ENCODE peak calls at places on chromosome 14, in ten cellular contexts. V is small intestine; U is PC-3; M is aorta; S is ovary; R is left ventricle myocardium inferior; N is heart left ventricle; Q is CD8-positive, alpha-beta memory T cell; A is fibroblast of lung; Y is H9. P is an unnamed sample. For H3K4me1, the result is how much of the 10 kb centered on the place peaks cover.

GRCh38 chr14:104363891-104364760 is 215.4 kb upstream of the C14orf180 start:
- DNase-seq in M (peak), A (no peak), U (no peak), Q (no peak), V (no peak), Y (no peak), R (no peak), N (peak), S (no peak), P (no peak)

GRCh38 chr14:77043177-77043983 is 14.9 kb upstream of the IRF2BPL start:
- DNase-seq in R (no peak), Q (peak), M (peak), U (peak), S (peak), A (peak), N (peak), Y (no peak), V (no peak), P (no peak)

GRCh38 chr14:78598046-78598652 is 428.0 kb downstream of the NRXN3 start:
- DNase-seq in A (peak), V (peak), Y (peak), S (peak), N (peak), Q (no peak), R (peak), M (no peak), U (peak), P (peak)

GRCh38 chr14:61174395-61175386 is 106.4 kb downstream of the TMEM30B start:
- DNase-seq in S (no peak), U (peak), M (no peak), N (no peak), Q (no peak), A (peak), R (no peak), V (no peak), Y (no peak), P (no peak)

GRCh38 chr14:78164226-78164853 is 5.8 kb upstream of the NRXN3 start:
- DNase-seq in N (no peak), M (no peak), S (no peak), V (peak), Y (peak), Q (no peak), A (no peak), U (peak), R (no peak), P (no peak)

GRCh38 chr14:96231731-96232130 is 24.3 kb upstream of the BDKRB1 start:
- DNase-seq in V (no peak), U (no peak), Y (no peak), Q (no peak), N (no peak), M (no peak), R (no peak), S (no peak), A (no peak), P (no peak)

GRCh38 chr14:30779210-30779609 is 95.1 kb upstream of the COCH start:
- DNase-seq in S (no peak), N (no peak), R (no peak), Y (no peak), Q (no peak), V (no peak), A (peak), M (no peak), U (peak), P (no peak)

GRCh38 chr14:103141117-103141796 is 18.0 kb downstream of the TNFAIP2 start:
- DNase-seq in M (no peak), Y (peak), N (no peak), Q (no peak), U (peak), A (peak), R (no peak), S (no peak), V (no peak), P (no peak)

GRCh38 chr14:50831704-50832130 is 755 bp upstream of the NIN start:
- DNase-seq in U (no peak), V (no peak), N (no peak), Q (no peak), Y (no peak), A (no peak), R (no peak), S (no peak), M (no peak), P (no peak)

GRCh38 chr14:85532981-85533820 is 3.3 kb downstream of the FLRT2 start:
- DNase-seq in N (peak), Q (no peak), V (no peak), M (peak), R (peak), Y (peak), S (peak), A (peak), U (peak), P (no peak)

GRCh38 chr14:93977790-93978581 is 1.6 kb upstream of the ASB2 start:
- DNase-seq in Q (peak), M (no peak), V (peak), Y (no peak), S (no peak), N (no peak), R (no peak), U (no peak), A (no peak), P (peak)

GRCh38 chr14:36426836-36427235 is 93.2 kb downstream of the NKX2-1 start:
- DNase-seq in N (no peak), R (no peak), A (no peak), Q (no peak), S (no peak), Y (no peak), V (no peak), M (no peak), U (no peak), P (no peak)

GRCh38 chr14:101624579-101624978 is 63.3 kb downstream of the DIO3 start:
- DNase-seq in U (no peak), Y (no peak), M (no peak), R (no peak), Q (no peak), A (no peak), V (no peak), S (no peak), N (no peak), P (no peak)

GRCh38 chr14:33938131-33938949 is 12.5 kb downstream of the EGLN3 start:
- DNase-seq in M (peak), A (no peak), U (peak), V (peak), N (peak), S (peak), R (peak), Q (no peak), Y (peak), P (no peak)

GRCh38 chr14:33934043-33934750 is 16.7 kb downstream of the EGLN3 start:
- DNase-seq in Q (no peak), R (no peak), V (no peak), N (no peak), A (no peak), S (no peak), U (peak), M (no peak), Y (no peak), P (no peak)

GRCh38 chr14:33933386-33933934 is 17.4 kb downstream of the EGLN3 start:
- DNase-seq in V (no peak), Q (no peak), A (no peak), N (no peak), R (no peak), S (no peak), M (no peak), U (no peak), Y (no peak), P (no peak)

GRCh38 chr14:33934938-33935337 is 15.9 kb downstream of the EGLN3 start:
- DNase-seq in V (no peak), S (no peak), Y (no peak), R (no peak), M (no peak), Q (no peak), U (no peak), A (no peak), N (no peak), P (no peak)

GRCh38 chr14:33936391-33936790 is 14.5 kb downstream of the EGLN3 start:
- DNase-seq in R (no peak), M (no peak), Y (no peak), Q (no peak), A (no peak), N (no peak), S (no peak), V (no peak), U (no peak), P (no peak)
- H3K4me1 ChIP-seq in R (half or more), M (under half), Y (under half), Q (under half), A (under half), N (half or more), S (under half), V (under half), U (under half), P (under half)

DNA sequence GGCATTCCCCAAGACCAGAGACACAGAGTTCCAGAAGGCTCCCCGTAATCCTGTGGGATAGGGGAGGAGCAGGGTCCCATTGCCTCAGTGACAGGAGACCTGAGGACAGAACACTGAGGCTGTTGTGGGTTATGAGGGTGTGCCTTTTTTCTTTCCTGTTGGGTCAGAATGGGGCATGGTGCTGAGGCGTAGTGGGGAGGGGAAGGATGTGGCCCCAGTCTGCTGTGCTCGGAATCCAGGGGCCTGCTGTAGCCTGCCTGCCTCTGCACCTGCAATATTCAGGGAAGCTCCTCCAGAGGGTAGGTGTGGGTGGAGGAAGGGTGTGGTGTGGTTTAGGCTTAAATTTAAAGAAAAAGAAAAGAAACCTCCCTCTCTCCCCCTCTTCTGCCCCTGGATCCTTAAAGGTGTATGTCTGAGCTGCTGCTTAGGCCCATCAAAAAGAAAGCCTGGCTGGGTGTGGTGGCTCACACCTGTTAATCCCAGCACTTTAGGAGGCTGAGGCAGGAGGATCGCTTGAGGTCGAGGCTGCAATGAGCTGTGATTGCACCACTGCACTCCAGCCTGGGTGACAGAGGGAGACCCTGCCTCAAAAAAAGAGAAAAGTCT is 18.7 kb downstream of the PLEKHG3 start:
- DNase-seq in Q (no peak), R (no peak), U (no peak), A (no peak), N (peak), S (no peak), V (no peak), M (peak), Y (no peak), P (peak)
- H3K27ac ChIP-seq in Q (peak), R (peak), U (no peak), A (no peak), N (peak), S (no peak), V (no peak), M (peak), Y (no peak), P (peak)

DNA sequence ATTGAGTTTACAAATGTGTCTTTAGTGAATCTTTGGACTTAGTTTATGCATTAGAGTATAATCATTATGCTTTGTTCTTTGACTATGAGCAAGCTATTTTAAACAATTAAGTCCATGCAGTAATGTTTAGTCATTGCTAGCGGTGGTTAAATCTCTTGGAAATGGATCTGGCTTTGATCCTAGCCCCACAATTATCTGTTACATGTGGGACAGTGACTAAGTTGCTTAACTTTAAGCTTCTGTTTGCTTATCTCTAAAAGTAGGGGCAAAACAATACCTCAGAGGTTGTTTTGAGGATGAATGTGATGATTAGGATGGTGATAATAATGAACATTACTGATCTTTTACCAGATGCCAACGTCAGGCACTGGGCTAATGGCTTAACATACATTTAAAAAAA is 124.2 kb downstream of the NPAS3 start:
- DNase-seq in Y (no peak), R (no peak), A (no peak), N (no peak), Q (no peak), U (peak), M (no peak), S (no peak), V (no peak), P (no peak)
- H3K4me1 ChIP-seq in Y (under half), R (under half), A (under half), N (under half), Q (under half), U (under half), M (under half), S (under half), V (under half), P (under half)

DNA sequence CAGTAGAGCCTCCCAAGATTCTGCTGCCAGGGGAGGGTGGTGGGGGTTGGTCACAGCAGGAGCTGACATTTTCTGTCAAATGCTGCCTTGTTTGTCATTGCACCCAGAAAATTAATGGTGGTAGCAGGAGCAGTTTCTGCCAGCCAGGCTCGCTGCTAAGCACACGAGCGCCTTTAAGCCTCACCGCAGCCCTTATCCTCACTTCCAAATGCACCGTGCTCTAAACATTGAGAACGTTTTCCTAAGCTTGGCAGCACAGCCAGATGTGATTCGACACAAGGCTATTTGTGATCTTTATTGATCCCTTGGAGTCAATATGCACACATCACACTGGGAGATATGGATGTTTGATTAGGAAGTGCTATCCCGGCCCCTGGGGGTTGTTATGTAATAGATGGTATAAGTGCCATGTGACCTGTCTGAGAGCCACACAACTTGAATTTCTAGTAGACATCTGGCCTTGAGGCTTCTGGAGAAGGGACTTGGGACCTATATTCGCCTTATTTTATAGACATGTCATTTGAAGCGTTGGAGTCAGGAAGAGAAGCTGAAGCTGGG is 31.6 kb upstream of the BEGAIN start:
- DNase-seq in U (no peak), Y (no peak), M (peak), Q (no peak), A (no peak), N (no peak), V (peak), R (no peak), S (no peak), P (no peak)
- H3K27ac ChIP-seq in U (no peak), Y (no peak), M (no peak), Q (no peak), A (no peak), N (no peak), V (no peak), R (no peak), S (no peak), P (no peak)

DNA sequence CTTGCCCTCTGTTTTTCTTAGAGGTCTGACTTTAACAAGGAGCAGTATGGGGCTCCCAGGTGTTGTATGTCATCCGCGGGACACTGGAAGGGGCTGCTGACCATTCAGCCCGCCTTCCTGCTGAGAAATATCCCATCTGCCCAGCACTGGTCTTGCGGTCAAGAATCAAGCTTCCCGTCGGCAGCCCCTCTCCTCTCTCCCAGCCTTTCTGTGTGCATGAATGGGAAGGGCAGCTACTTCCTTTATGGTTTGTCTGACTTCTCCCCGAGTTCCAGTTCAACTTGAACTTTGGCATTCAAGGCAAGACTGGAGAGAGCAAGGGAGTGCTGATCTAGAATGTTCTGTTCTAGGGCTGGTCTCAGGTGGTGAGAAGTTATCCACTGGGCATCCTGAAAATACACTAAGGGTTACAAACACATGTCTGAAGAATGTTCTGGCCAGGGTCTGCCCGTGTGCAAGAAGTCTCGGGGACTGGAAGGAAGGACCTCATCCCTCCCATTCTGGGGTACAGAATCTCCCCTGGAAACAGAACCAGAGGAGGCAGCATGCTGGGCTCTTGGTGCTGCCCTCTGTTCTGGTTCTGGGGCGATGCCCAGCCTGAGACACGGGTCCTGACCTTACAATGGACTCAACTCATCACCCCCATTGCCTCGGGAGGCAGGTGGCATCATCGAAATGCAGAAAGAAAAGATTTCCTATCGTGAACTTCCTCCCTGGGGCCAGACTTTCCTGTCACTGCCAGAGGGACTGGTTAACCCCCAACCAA is 51.7 kb downstream of the PSMA6 start:
- DNase-seq in A (peak), N (no peak), Y (peak), S (no peak), Q (no peak), M (peak), R (no peak), U (no peak), V (peak), P (no peak)
- H3K4me1 ChIP-seq in A (under half), N (under half), Y (under half), S (under half), Q (under half), M (under half), R (under half), U (under half), V (under half), P (under half)

GRCh38 chr14:69398053-69398817 is at the start of the genes ERH and SLC39A9:
- DNase-seq in U (peak), R (peak), S (peak), A (peak), Y (peak), V (peak), M (peak), N (peak), Q (peak), P (peak)
- H3K27ac ChIP-seq in U (peak), R (peak), S (peak), A (peak), Y (no peak), V (peak), M (peak), N (peak), Q (peak), P (peak)